ENCODE peak calls at places on chromosomes 6 and 20, in eight cellular contexts. P, N, X, I, L, G, F and Q are unnamed samples.

GRCh38 chr6:111625511-111626331 is 20.0 kb upstream of the TRAF3IP2 start:
- DNase-seq in L (no peak), G (peak), F (no peak), X (no peak), N (no peak), I (no peak), P (no peak), Q (no peak)

GRCh38 chr6:7920425-7920824 is 9.8 kb upstream of the TXNDC5 start:
- DNase-seq in L (no peak), I (no peak), N (no peak), G (no peak), F (no peak), P (no peak), X (no peak), Q (no peak)

GRCh38 chr6:134314236-134314821 is 3.6 kb downstream of the SGK1 start:
- DNase-seq in I (no peak), X (no peak), P (no peak), F (no peak), N (no peak), G (no peak), L (no peak), Q (no peak)

GRCh38 chr6:70669133-70669532 is 1.4 kb downstream of the SMAP1 start:
- DNase-seq in F (no peak), N (no peak), L (no peak), I (no peak), P (no peak), G (no peak), X (no peak), Q (no peak)

GRCh38 chr20:58102744-58103516 is 125.5 kb downstream of the ANKRD60 start:
- DNase-seq in G (no peak), L (no peak), X (no peak), F (no peak), I (peak), N (no peak), P (no peak), Q (no peak)

GRCh38 chr20:3297096-3297411 is 58.1 kb upstream of the SLC4A11 start:
- DNase-seq in L (no peak), N (no peak), X (no peak), I (no peak), F (no peak), G (no peak), P (no peak), Q (no peak)

GRCh38 chr6:107124934-107125348 is 9.6 kb upstream of the BEND3 start:
- DNase-seq in L (no peak), P (no peak), N (peak), F (no peak), X (peak), G (no peak), I (no peak), Q (no peak)

GRCh38 chr6:136226674-136227377 is 23.3 kb downstream of the MTFR2 start:
- DNase-seq in N (no peak), G (no peak), I (no peak), X (no peak), F (no peak), P (no peak), L (no peak), Q (no peak)

GRCh38 chr6:23692184-23692583 is 433.8 kb upstream of the NRSN1 start:
- DNase-seq in N (no peak), G (no peak), F (peak), L (no peak), I (no peak), P (no peak), X (no peak), Q (no peak)

GRCh38 chr6:111984081-111984480 is 69.8 kb upstream of the CCN6 start:
- DNase-seq in N (no peak), L (no peak), P (no peak), X (no peak), I (peak), G (no peak), F (no peak), Q (no peak)

GRCh38 chr20:17651761-17652388 is 30.2 kb downstream of the RRBP1 start:
- DNase-seq in N (no peak), F (peak), I (no peak), L (no peak), X (no peak), P (no peak), G (peak), Q (no peak)

GRCh38 chr20:13739726-13740649 is 44.7 kb downstream of the ESF1 start:
- DNase-seq in P (no peak), I (no peak), F (no peak), N (no peak), L (no peak), G (no peak), X (no peak), Q (no peak)

GRCh38 chr20:50152394-50153152 is 950 bp downstream of the PEDS1 start:
- DNase-seq in L (no peak), G (no peak), X (peak), F (no peak), N (peak), P (no peak), I (no peak), Q (peak)

GRCh38 chr20:17856024-17856564 is 112.5 kb downstream of the SNX5 start:
- DNase-seq in G (peak), N (no peak), F (peak), X (peak), L (no peak), P (no peak), I (no peak), Q (no peak)

GRCh38 chr20:45114465-45115385 is at the start of gene WFDC5:
- DNase-seq in F (peak), X (no peak), G (no peak), P (no peak), L (no peak), N (peak), I (peak), Q (no peak)

GRCh38 chr6:100622907-100623692 is 158.4 kb upstream of the SIM1 start:
- DNase-seq in P (no peak), G (no peak), I (no peak), X (no peak), F (no peak), L (no peak), N (no peak), Q (peak)

GRCh38 chr6:132259070-132259469 is 142.2 kb downstream of the MOXD1 start:
- DNase-seq in X (no peak), I (no peak), G (no peak), P (peak), F (no peak), L (no peak), N (peak), Q (no peak)

GRCh38 chr6:39049575-39050283 is 1.1 kb downstream of the GLP1R start:
- DNase-seq in N (peak), X (no peak), G (no peak), L (no peak), P (no peak), F (no peak), I (no peak), Q (no peak)

GRCh38 chr6:46655803-46656202 is 3.0 kb downstream of the SLC25A27 start:
- DNase-seq in X (no peak), N (peak), G (no peak), I (no peak), P (no peak), F (no peak), L (peak), Q (no peak)

GRCh38 chr6:44733868-44734267 is 346.4 kb downstream of the CDC5L start:
- DNase-seq in L (no peak), I (peak), X (peak), F (peak), N (no peak), P (no peak), G (no peak), Q (no peak)

GRCh38 chr20:15162061-15162740 is 824.8 kb upstream of the FLRT3 start:
- DNase-seq in F (no peak), G (no peak), P (no peak), I (no peak), N (no peak), X (no peak), L (no peak), Q (no peak)

GRCh38 chr20:46251211-46251673 is 57.1 kb downstream of the CDH22 start:
- DNase-seq in G (no peak), X (no peak), L (no peak), I (no peak), N (peak), F (no peak), P (no peak), Q (no peak)

GRCh38 chr20:36158160-36158741 is 3.7 kb downstream of the EPB41L1 start:
- DNase-seq in G (no peak), L (no peak), F (no peak), X (no peak), I (no peak), P (no peak), N (no peak), Q (no peak)

GRCh38 chr6:21594427-21595264 is 1.1 kb downstream of the SOX4 start:
- DNase-seq in X (peak), L (no peak), F (peak), P (no peak), I (no peak), N (peak), G (peak), Q (peak)

GRCh38 chr6:91569071-91569470 is 982.2 kb upstream of the MAP3K7 start:
- DNase-seq in G (no peak), F (no peak), I (no peak), N (no peak), P (no peak), L (no peak), X (no peak), Q (no peak)

GRCh38 chr20:19688031-19688806 is 69.8 kb upstream of the RIN2 start:
- DNase-seq in I (peak), X (peak), G (peak), L (peak), F (peak), N (peak), P (peak), Q (peak)

DNA sequence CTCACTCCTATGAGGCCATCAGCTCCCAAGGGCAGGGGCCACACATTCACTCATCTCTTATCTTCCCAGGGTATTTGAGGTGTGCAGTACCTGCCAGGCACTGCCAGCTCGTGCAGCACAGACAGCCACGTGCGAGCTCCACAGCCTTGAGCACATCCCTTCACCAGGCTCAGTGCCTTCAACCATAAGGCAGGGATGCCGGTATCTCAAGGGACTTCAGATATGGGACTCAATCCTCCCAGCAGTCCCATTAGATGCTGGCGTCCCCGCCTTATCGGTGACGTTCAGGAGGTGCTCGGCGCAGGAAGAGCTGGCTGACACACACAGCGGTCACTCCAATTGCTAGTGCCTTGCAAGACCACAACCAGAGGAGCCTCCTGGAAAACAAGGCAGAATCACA is 47.0 kb downstream of the EZR start:
- DNase-seq in N (no peak), L (no peak), I (no peak), F (no peak), G (no peak), X (no peak), P (no peak), Q (no peak)
- TF ChIP-seq CTCF in N (no peak), L (no peak), I (no peak), F (no peak), G (no peak), X (no peak), P (no peak), Q (no peak)

GRCh38 chr20:63588641-63589041 is 14.6 kb upstream of the HELZ2 start:
- DNase-seq in P (no peak), F (no peak), G (no peak), N (no peak), L (no peak), X (no peak), I (no peak), Q (no peak)

GRCh38 chr20:63586797-63587196 is 12.8 kb upstream of the HELZ2 start:
- DNase-seq in L (no peak), I (no peak), X (no peak), G (no peak), N (no peak), F (no peak), P (no peak), Q (no peak)

GRCh38 chr20:63585616-63586565 is 11.9 kb upstream of the HELZ2 start:
- DNase-seq in N (no peak), I (no peak), G (no peak), F (no peak), P (no peak), X (no peak), L (no peak), Q (no peak)

GRCh38 chr20:63587781-63588591 is 13.9 kb upstream of the HELZ2 start:
- DNase-seq in N (no peak), I (no peak), F (no peak), P (no peak), G (no peak), X (no peak), L (no peak), Q (no peak)

DNA sequence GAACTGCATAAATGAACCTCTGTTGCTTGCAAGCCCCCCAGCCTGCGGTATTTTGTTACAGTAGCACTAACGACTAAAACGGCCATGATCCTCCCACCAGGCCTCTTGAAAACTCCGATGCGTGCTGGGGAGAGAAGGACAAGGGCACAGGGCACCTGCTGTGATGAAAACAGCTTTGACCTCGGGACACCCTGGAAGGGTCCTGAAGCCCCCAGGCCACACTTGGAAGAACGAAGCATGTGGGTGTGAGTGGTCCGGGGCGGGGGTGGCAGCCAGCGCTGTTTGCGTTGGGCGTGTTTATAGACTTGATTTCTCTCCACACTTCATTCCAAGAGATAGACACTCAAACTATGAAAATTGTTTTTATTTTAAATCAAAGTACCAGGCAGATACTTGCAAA is 13.2 kb upstream of the HELZ2 start:
- DNase-seq in P (no peak), L (no peak), G (no peak), N (no peak), I (no peak), F (no peak), X (no peak), Q (no peak)
- TF ChIP-seq POLR2AphosphoS5 in P (no peak), L (no peak), G (no peak), N (no peak), I (no peak), F (no peak), X (no peak), Q (no peak)

GRCh38 chr6:169070506-169071176 is 183.0 kb downstream of the THBS2 start:
- DNase-seq in L (peak), P (peak), G (peak), I (peak), F (peak), X (peak), N (no peak), Q (no peak)
- TF ChIP-seq CTCF in L (no peak), P (no peak), G (no peak), I (no peak), F (no peak), X (no peak), N (no peak), Q (no peak)

GRCh38 chr20:48294196-48294595 is 508.9 kb upstream of the SULF2 start:
- DNase-seq in P (no peak), F (no peak), I (no peak), X (no peak), N (no peak), G (no peak), L (no peak), Q (no peak)
- TF ChIP-seq POLR2AphosphoS5 in P (no peak), F (no peak), I (no peak), X (no peak), N (no peak), G (no peak), L (no peak), Q (no peak)